ENCODE peak calls at places on chromosomes 16 and 17, in seven cellular contexts. T, L, P, H, E, Z and O are unnamed samples.

GRCh38 chr16:83727018-83727417 is 80.8 kb upstream of the HSBP1 start:
- DNase-seq in Z (no peak), E (no peak), L (no peak), T (no peak), P (no peak), H (no peak), O (no peak)

GRCh38 chr16:11183951-11184350 is 72.1 kb downstream of the SOCS1 start:
- DNase-seq in T (no peak), H (no peak), E (no peak), L (no peak), Z (no peak), P (no peak), O (no peak)

GRCh38 chr17:52938623-52939230 is 780.2 kb upstream of the CA10 start:
- DNase-seq in P (no peak), E (no peak), H (no peak), T (no peak), Z (no peak), L (no peak), O (no peak)

GRCh38 chr17:55852734-55853133 is 101.9 kb downstream of the PCTP start:
- DNase-seq in T (no peak), E (peak), H (no peak), L (no peak), Z (no peak), P (no peak), O (no peak)

GRCh38 chr16:72847187-72848044 is 200.5 kb downstream of the ZFHX3 start:
- DNase-seq in H (no peak), Z (peak), T (peak), E (peak), P (no peak), L (no peak), O (peak)

GRCh38 chr17:7138800-7139381 is 24.3 kb upstream of the ASGR2 start:
- DNase-seq in H (no peak), P (no peak), T (no peak), Z (peak), E (no peak), L (no peak), O (no peak)

GRCh38 chr17:2391597-2392251 is 9.1 kb downstream of the MNT start:
- DNase-seq in T (no peak), Z (no peak), H (no peak), P (no peak), E (no peak), L (no peak), O (no peak)

GRCh38 chr17:43840814-43841213 is 6.2 kb upstream of the CD300LG start:
- DNase-seq in T (no peak), E (peak), P (no peak), L (no peak), Z (peak), H (no peak), O (no peak)

GRCh38 chr17:28041844-28042656 is 427 bp upstream of the NLK start:
- DNase-seq in T (peak), Z (peak), P (no peak), H (no peak), E (no peak), L (peak), O (no peak)

GRCh38 chr16:35255186-35255803 is 1795.9 kb downstream of the TP53TG3F start:
- DNase-seq in H (no peak), E (no peak), Z (no peak), T (no peak), L (no peak), P (no peak), O (no peak)

GRCh38 chr16:17313085-17313611 is 157.6 kb downstream of the XYLT1 start:
- DNase-seq in Z (no peak), H (no peak), P (peak), L (no peak), E (no peak), T (peak), O (no peak)

GRCh38 chr16:89945654-89946053 is 2.9 kb upstream of the DEF8 start:
- DNase-seq in Z (peak), T (no peak), E (no peak), H (no peak), P (no peak), L (no peak), O (peak)

GRCh38 chr16:87895641-87896141 is 26.4 kb upstream of the SLC7A5 start:
- DNase-seq in Z (no peak), T (no peak), L (no peak), E (no peak), P (no peak), H (peak), O (peak)

GRCh38 chr17:15361592-15361991 is 20.2 kb upstream of the TEKT3 start:
- DNase-seq in T (no peak), P (no peak), L (no peak), Z (no peak), E (no peak), H (no peak), O (no peak)

GRCh38 chr16:88599092-88599733 is 29.0 kb downstream of the ZC3H18 start:
- DNase-seq in Z (no peak), T (peak), P (peak), E (no peak), L (no peak), H (peak), O (peak)

GRCh38 chr17:27530791-27531391 is 74.6 kb downstream of the KSR1 start:
- DNase-seq in L (no peak), E (no peak), T (peak), P (no peak), H (no peak), Z (no peak), O (no peak)

GRCh38 chr16:48231675-48232214 is 12.4 kb upstream of the LONP2 start:
- DNase-seq in E (peak), T (peak), L (no peak), Z (peak), P (no peak), H (peak), O (peak)

GRCh38 chr17:75785016-75785769 is 587 bp downstream of the UNK start:
- DNase-seq in P (peak), Z (peak), E (peak), L (peak), T (peak), H (peak), O (peak)

GRCh38 chr17:4165301-4166010 is 22.5 kb downstream of the CYB5D2 start:
- DNase-seq in T (no peak), L (peak), H (no peak), P (peak), E (no peak), Z (no peak), O (no peak)

GRCh38 chr16:53912155-53912554 is 208.2 kb downstream of the FTO start:
- DNase-seq in T (no peak), E (no peak), H (no peak), Z (no peak), P (no peak), L (peak), O (peak)

GRCh38 chr16:84502075-84502474 is 2.4 kb downstream of the MEAK7 start:
- DNase-seq in T (no peak), L (peak), H (no peak), E (no peak), Z (peak), P (peak), O (no peak)

GRCh38 chr17:49734666-49735490 is 27.1 kb upstream of the SLC35B1 start:
- DNase-seq in E (no peak), H (no peak), Z (no peak), L (no peak), P (no peak), T (no peak), O (no peak)

GRCh38 chr16:31061126-31061812 is 12.8 kb downstream of the ZNF668 start:
- DNase-seq in H (no peak), Z (no peak), T (no peak), L (no peak), P (no peak), E (no peak), O (no peak)

DNA sequence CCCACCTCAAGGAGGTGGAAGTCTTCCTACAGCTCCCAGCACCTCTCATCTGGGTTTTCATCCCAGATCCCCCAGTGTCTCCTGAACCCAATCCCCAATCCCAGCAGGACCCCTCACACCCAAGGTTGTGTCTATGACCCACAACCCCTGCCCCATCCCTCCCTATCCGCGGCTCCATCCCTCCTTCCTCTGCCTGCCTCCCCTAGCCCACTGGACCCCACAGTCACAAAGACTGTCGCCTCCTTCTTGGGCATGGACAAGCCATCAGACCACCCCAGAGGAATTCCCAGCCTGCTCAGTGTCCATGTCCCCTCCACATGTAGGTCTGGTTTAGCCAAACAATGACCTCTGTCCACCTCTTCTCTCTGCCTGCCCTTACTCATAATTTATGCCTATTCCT is 12.3 kb downstream of the CES1 start:
- DNase-seq in L (no peak), Z (no peak), E (no peak), P (no peak), H (no peak), T (no peak), O (no peak)
- H3K27ac ChIP-seq in L (no peak), Z (no peak), E (no peak), P (no peak), H (no peak), T (no peak), O (no peak)

GRCh38 chr17:20228410-20228809 is 219.3 kb downstream of the SPECC1 start:
- DNase-seq in Z (no peak), L (no peak), T (no peak), E (no peak), P (no peak), H (no peak), O (no peak)
- H3K27ac ChIP-seq in Z (no peak), L (peak), T (no peak), E (no peak), P (no peak), H (no peak), O (no peak)

GRCh38 chr17:73200476-73200875 is 7.6 kb downstream of the COG1 start:
- DNase-seq in T (no peak), E (no peak), P (no peak), Z (no peak), H (no peak), L (no peak), O (no peak)

GRCh38 chr17:73205326-73205980 is 12.6 kb downstream of the COG1 start:
- DNase-seq in L (no peak), T (no peak), H (no peak), Z (no peak), E (no peak), P (no peak), O (no peak)

GRCh38 chr17:73203788-73204479 is 11.1 kb downstream of the COG1 start:
- DNase-seq in H (no peak), Z (no peak), T (no peak), L (no peak), P (no peak), E (no peak), O (no peak)

GRCh38 chr17:73201215-73202069 is 8.6 kb downstream of the COG1 start:
- DNase-seq in P (no peak), L (no peak), E (no peak), H (no peak), Z (no peak), T (peak), O (no peak)

GRCh38 chr17:73203135-73203787 is 10.4 kb downstream of the COG1 start:
- DNase-seq in T (no peak), H (peak), E (no peak), Z (peak), P (peak), L (no peak), O (peak)
- H3K27ac ChIP-seq in T (no peak), H (peak), E (no peak), Z (no peak), P (peak), L (no peak), O (peak)

DNA sequence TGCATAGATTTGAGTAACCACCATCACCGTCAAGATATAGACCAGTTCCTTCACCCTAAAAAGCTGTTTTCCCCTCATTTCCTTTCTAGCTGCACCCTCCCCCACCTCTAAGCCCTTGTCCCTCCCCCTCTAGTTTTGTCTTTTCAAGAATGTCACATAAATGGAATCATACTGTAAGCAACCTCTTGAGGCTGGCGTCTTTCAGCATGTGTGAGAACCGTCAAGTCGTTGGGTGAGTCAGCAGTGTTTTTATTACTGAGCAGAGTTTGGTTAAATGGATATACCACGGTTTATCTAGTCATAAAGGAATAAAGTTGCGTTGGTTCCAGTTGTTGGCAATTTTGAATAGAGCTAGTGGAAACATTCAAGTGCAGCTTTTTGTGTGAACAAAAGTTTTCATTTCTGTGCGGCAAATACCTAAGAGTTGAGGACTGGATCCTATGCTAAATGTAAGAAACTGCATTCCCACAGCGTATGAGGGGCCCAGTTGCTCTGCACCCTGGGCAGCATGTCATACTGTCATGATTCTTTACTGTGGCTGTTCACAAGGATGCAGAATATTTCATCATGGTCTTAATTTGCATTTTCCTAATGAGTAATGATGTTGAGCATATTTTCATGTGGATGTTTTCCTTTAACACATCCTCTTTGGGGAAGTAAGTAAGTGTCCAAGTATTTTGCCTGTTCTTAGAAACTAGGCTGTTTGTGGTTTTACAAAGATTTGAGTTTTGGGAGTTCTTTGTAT is 264.3 kb downstream of the CPPED1 start:
- DNase-seq in E (no peak), P (no peak), Z (peak), T (no peak), H (no peak), L (no peak), O (peak)
- H3K27ac ChIP-seq in E (no peak), P (no peak), Z (no peak), T (no peak), H (no peak), L (no peak), O (no peak)

DNA sequence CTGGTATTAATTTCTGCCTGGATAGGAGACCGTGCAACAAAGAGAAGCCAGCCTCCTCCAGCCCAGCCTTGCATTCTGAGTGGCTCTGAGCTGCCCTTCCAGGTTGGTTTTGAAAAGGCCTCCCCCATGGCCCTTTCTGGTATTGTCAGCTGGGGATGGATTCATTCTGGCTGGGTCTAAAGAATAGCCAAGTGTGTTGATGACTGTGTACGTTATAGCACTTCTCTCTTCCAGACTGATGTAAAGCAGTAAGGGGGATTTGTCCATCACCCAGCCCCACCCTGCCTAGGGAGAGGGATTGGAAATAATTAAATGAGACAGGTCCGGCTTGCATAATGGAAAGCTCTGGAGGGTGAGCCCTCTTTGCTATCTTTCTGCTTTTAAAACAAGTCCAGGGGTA is 146.4 kb downstream of the MSI2 start:
- DNase-seq in H (no peak), L (no peak), P (no peak), Z (no peak), E (no peak), T (no peak), O (no peak)
- H3K27ac ChIP-seq in H (no peak), L (peak), P (no peak), Z (no peak), E (no peak), T (no peak), O (no peak)

GRCh38 chr16:798666-799065 is 1.9 kb downstream of the GNG13 start:
- DNase-seq in Z (no peak), L (no peak), T (no peak), P (no peak), H (no peak), E (no peak), O (no peak)

GRCh38 chr16:799948-800833 is at the start of gene GNG13:
- DNase-seq in E (peak), L (no peak), H (no peak), Z (no peak), T (no peak), P (no peak), O (no peak)

GRCh38 chr16:800834-801488 is 427 bp upstream of the GNG13 start:
- DNase-seq in P (no peak), L (no peak), H (no peak), E (no peak), T (no peak), Z (no peak), O (no peak)

GRCh38 chr16:797686-798085 is 2.8 kb downstream of the GNG13 start:
- DNase-seq in T (no peak), H (no peak), E (no peak), Z (no peak), P (no peak), L (no peak), O (no peak)

DNA sequence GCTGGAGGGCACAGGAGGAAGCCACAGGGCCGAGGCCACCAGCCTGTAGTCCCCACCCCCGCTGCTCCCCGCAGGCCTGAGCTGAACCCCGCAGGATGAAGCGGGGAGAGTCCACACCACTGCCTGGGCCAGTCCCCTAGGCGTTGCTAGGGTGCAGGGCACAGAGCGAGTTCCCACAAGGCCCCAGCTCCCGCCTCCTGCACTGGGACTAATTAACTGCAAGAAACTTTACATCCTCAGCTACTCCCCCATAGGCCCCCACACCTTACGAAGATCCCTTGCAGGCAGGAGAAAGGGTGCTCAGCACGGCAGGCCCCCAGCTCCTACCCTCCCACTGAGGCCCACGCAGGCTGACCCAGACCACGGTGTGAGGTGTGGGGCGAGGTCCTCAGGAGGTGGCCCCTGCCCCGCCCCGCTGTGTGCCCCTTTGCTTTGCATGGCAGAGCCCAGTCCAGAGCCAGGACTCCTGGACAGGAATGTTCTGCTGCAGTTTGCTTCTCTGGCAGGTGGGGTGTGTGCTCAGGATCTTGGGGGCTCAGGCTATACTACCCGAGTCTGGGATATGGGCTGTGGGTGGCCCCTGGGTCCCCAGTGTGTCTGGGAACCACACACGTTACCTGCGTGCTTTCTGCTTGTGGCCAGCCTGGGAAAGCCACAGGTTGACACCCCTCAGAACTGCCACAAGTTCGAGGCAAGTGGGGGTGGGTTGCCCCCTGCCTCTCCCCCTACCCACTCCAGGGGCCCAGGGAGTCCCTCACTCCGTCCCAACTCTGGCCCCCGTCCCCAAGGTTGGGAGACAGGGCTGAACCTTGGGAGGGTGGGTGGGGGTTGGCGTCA is 1.2 kb downstream of the GNG13 start:
- DNase-seq in Z (no peak), E (no peak), H (no peak), L (no peak), T (no peak), P (no peak), O (no peak)
- H3K27ac ChIP-seq in Z (no peak), E (no peak), H (no peak), L (no peak), T (no peak), P (no peak), O (no peak)

GRCh38 chr17:39939588-39940419 is 12.3 kb downstream of the LRRC3C start:
- DNase-seq in Z (peak), E (peak), L (no peak), H (no peak), P (peak), T (no peak), O (no peak)
- H3K27ac ChIP-seq in Z (no peak), E (no peak), L (peak), H (no peak), P (peak), T (no peak), O (no peak)

GRCh38 chr16:980595-980854 is 1.0 kb upstream of the SOX8 start:
- DNase-seq in H (no peak), E (no peak), P (no peak), T (peak), L (no peak), Z (no peak), O (no peak)
- H3K27ac ChIP-seq in H (no peak), E (no peak), P (peak), T (no peak), L (no peak), Z (no peak), O (no peak)

GRCh38 chr17:37430051-37430591 is 23.4 kb downstream of the TADA2A start:
- DNase-seq in P (no peak), H (no peak), L (peak), T (no peak), Z (no peak), E (no peak), O (no peak)
- H3K27ac ChIP-seq in P (no peak), H (no peak), L (no peak), T (no peak), Z (no peak), E (no peak), O (no peak)

GRCh38 chr16:56604966-56605365 is 3.4 kb upstream of the MT2A start:
- DNase-seq in T (peak), Z (no peak), P (no peak), H (no peak), L (no peak), E (no peak), O (no peak)
- H3K27ac ChIP-seq in T (peak), Z (no peak), P (no peak), H (no peak), L (peak), E (no peak), O (no peak)